ENCODE peak calls at places on chromosomes 2 and 18, in five cellular contexts. V is IMR-90, Y is HepG2, E is GM12878, I is K562. K is an unnamed sample.

GRCh38 chr18:37484893-37485834 is 80.4 kb downstream of the CELF4 start:
- DNase-seq in V (peak; percentile 5), Y (no peak), E (no peak), I (peak; percentile 68), K (no peak)

GRCh38 chr2:8448822-8449577 is 232.9 kb upstream of the ID2 start:
- DNase-seq in Y (no peak), I (no peak), E (no peak), V (no peak), K (peak; percentile 64)

GRCh38 chr18:48032876-48033769 is 102.7 kb upstream of the SMAD2 start:
- DNase-seq in E (no peak), I (no peak), Y (no peak), V (peak; percentile 53), K (no peak)

GRCh38 chr2:525021-525420 is 152.2 kb downstream of the TMEM18 start:
- DNase-seq in I (no peak), E (no peak), V (no peak), Y (no peak), K (no peak)

GRCh38 chr2:100198461-100199230 is 56.3 kb upstream of the AFF3 start:
- DNase-seq in E (no peak), Y (no peak), V (no peak), I (no peak), K (no peak)

GRCh38 chr2:153059338-153060052 is 341.1 kb downstream of the ARL6IP6 start:
- DNase-seq in V (no peak), E (no peak), I (no peak), Y (peak; percentile 56), K (no peak)

GRCh38 chr2:212974692-212975091 is 176.7 kb downstream of the IKZF2 start:
- DNase-seq in I (peak; percentile 1), V (peak; percentile 85), Y (no peak), E (no peak), K (no peak)

GRCh38 chr18:63953811-63954210 is 4.7 kb downstream of the HMSD start:
- DNase-seq in Y (no peak), V (no peak), I (no peak), E (no peak), K (no peak)

GRCh38 chr2:168798076-168798887 is 4.2 kb upstream of the NOSTRIN start:
- DNase-seq in I (peak; percentile 95), Y (no peak), E (no peak), V (no peak), K (no peak)

GRCh38 chr2:228180126-228181097 is 1.1 kb downstream of the SPHKAP start:
- DNase-seq in E (no peak), I (no peak), Y (no peak), V (no peak), K (peak; percentile 7)

GRCh38 chr2:11553661-11554429 is 20.0 kb downstream of the GREB1 start:
- DNase-seq in E (no peak), Y (no peak), V (peak; percentile 4), I (no peak), K (no peak)

GRCh38 chr2:11940799-11941198 is 194.4 kb downstream of the LPIN1 start:
- DNase-seq in I (peak; percentile 55), V (no peak), E (no peak), Y (no peak), K (no peak)

GRCh38 chr2:27903649-27904544 is 13.4 kb downstream of the BABAM2 start:
- DNase-seq in Y (no peak), I (peak; percentile 49), E (no peak), V (peak; percentile 52), K (no peak)

GRCh38 chr2:83069724-83070123 is 1389.4 kb downstream of the SUCLG1 start:
- DNase-seq in E (no peak), Y (no peak), I (peak; percentile 28), V (peak; percentile 28), K (no peak)

GRCh38 chr2:84301717-84302116 is 157.4 kb downstream of the SUCLG1 start:
- DNase-seq in V (no peak), I (no peak), E (no peak), Y (no peak), K (no peak)

GRCh38 chr2:84300030-84301029 is 158.8 kb downstream of the SUCLG1 start:
- DNase-seq in Y (peak; percentile 96), V (no peak), E (no peak), I (no peak), K (no peak)

GRCh38 chr2:84306361-84306760 is 152.7 kb downstream of the SUCLG1 start:
- DNase-seq in Y (no peak), I (no peak), V (no peak), E (no peak), K (no peak)

GRCh38 chr2:84299211-84299775 is 159.8 kb downstream of the SUCLG1 start:
- DNase-seq in V (no peak), E (no peak), I (no peak), Y (no peak), K (no peak)

GRCh38 chr2:84302513-84303412 is 156.3 kb downstream of the SUCLG1 start:
- DNase-seq in E (peak; percentile 16), Y (peak; percentile 83), I (peak; percentile 67), V (peak; percentile 43), K (peak; percentile 64)
- TF ChIP-seq MXI1 in E (no peak), Y (peak; percentile 15), I (no peak), V (no peak), K (no peak)

DNA sequence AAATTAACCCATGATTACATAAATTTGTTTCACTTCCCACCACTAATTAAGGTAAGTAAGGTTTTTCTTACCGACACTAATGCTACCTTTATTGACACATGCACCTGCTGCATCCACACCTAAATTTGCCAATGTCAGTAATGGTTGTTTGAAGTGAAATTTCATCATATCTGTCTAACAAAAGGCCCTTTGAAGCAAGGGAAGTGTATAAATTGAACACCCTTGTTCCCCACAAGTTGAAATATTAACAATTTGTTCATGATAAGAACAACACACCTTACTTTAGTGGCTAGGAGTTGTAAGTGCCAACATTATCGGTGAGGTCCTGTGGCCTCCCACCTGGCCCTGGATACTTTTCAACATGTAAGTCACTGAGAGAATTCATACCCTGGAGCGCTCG is 116.3 kb upstream of the CDCA7 start:
- DNase-seq in V (no peak), E (no peak), I (no peak), Y (peak; percentile 25), K (no peak)
- TF ChIP-seq MXI1 in V (no peak), E (no peak), I (no peak), Y (no peak), K (no peak)

GRCh38 chr2:156753766-156754165 is 317.6 kb downstream of the GPD2 start:
- DNase-seq in Y (no peak), E (no peak), V (no peak), I (no peak), K (no peak)

GRCh38 chr2:156752042-156752441 is 315.9 kb downstream of the GPD2 start:
- DNase-seq in V (no peak), I (no peak), E (no peak), Y (no peak), K (no peak)

DNA sequence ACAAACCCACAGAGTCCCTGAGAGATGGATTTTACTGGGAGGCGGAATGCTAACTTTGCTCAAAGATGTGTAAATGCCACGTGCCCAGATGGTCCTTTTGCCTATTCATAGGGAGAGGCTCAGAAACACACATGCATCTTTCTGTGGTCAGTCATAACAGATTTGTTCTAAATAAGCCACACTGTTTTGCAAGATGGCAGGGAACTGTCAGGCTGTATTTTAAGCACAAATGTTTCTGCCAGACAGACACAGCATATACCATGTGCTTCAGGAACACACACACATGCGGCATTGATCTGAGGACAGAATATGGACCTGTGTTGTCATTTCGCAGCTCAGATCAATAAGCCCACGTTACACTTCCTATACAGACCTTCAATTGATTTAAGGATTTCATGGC is 312.1 kb downstream of the GPD2 start:
- DNase-seq in Y (no peak), I (no peak), E (no peak), V (no peak), K (no peak)
- TF ChIP-seq MXI1 in Y (no peak), I (no peak), E (no peak), V (no peak), K (no peak)

GRCh38 chr2:202147775-202148174 is 74.7 kb downstream of the KIAA2012 start:
- DNase-seq in E (no peak), V (peak; percentile 55), Y (no peak), I (no peak), K (no peak)
- TF ChIP-seq MXI1 in E (no peak), V (no peak), Y (no peak), I (no peak), K (no peak)

GRCh38 chr2:62215306-62216064 is 19.6 kb downstream of the B3GNT2 start:
- DNase-seq in E (no peak), I (peak; percentile 73), V (peak; percentile 46), Y (no peak), K (peak; percentile 70)

GRCh38 chr2:62217980-62218379 is 22.1 kb downstream of the B3GNT2 start:
- DNase-seq in E (no peak), Y (no peak), V (peak; percentile 76), I (no peak), K (no peak)

GRCh38 chr2:62216113-62216512 is 20.2 kb downstream of the B3GNT2 start:
- DNase-seq in V (no peak), I (no peak), E (no peak), Y (no peak), K (no peak)

GRCh38 chr2:62217421-62217820 is 21.5 kb downstream of the B3GNT2 start:
- DNase-seq in E (no peak), I (no peak), Y (no peak), V (no peak), K (no peak)

GRCh38 chr2:62216616-62217015 is 20.7 kb downstream of the B3GNT2 start:
- DNase-seq in E (no peak), I (peak; percentile 26), Y (peak; percentile 55), V (peak; percentile 92), K (no peak)
- TF ChIP-seq MXI1 in E (no peak), I (no peak), Y (no peak), V (no peak), K (no peak)

GRCh38 chr2:221539246-221539645 is 32.9 kb downstream of the EPHA4 start:
- DNase-seq in E (no peak), Y (no peak), I (no peak), V (no peak), K (no peak)
- TF ChIP-seq MXI1 in E (no peak), Y (no peak), I (no peak), V (no peak), K (no peak)

GRCh38 chr2:74767618-74768017 is 66.3 kb upstream of the HK2 start:
- DNase-seq in Y (peak; percentile 83), I (no peak), E (no peak), V (peak; percentile 22), K (no peak)

GRCh38 chr2:74766780-74767179 is 67.1 kb upstream of the HK2 start:
- DNase-seq in E (no peak), Y (no peak), V (no peak), I (no peak), K (no peak)

GRCh38 chr2:74772071-74772470 is 61.9 kb upstream of the HK2 start:
- DNase-seq in V (no peak), I (no peak), Y (no peak), E (no peak), K (no peak)

GRCh38 chr2:74764429-74765272 is 69.3 kb upstream of the HK2 start:
- DNase-seq in V (peak; percentile 60), E (no peak), I (no peak), Y (peak; percentile 100), K (no peak)

GRCh38 chr2:74768401-74768914 is 65.5 kb upstream of the HK2 start:
- DNase-seq in I (no peak), V (peak; percentile 68), E (no peak), Y (no peak), K (no peak)
- TF ChIP-seq MXI1 in I (no peak), V (no peak), E (no peak), Y (no peak), K (no peak)

K was measured in SK-N-SH.